ENCODE peak calls at places on chromosomes 6 and 20, in five cellular contexts. One of them, this sample, is unnamed.

GRCh38 chr6:89583559-89583958 is 55.0 kb downstream of the LYRM2 start:
- DNase-seq in astrocyte of the spinal cord: no peak
- DNase-seq in HCT116: no peak
- DNase-seq in choroid plexus epithelial cell: no peak
- DNase-seq in fibroblast of mammary gland: no peak
- DNase-seq in this sample: no peak

GRCh38 chr20:54290636-54291035 is 82.7 kb downstream of the PFDN4 start:
- DNase-seq in choroid plexus epithelial cell: no peak
- DNase-seq in astrocyte of the spinal cord: no peak
- DNase-seq in HCT116: no peak
- DNase-seq in fibroblast of mammary gland: no peak
- DNase-seq in this sample: no peak

GRCh38 chr6:25655746-25656145 is 3.7 kb downstream of the SCGN start:
- DNase-seq in astrocyte of the spinal cord: no peak
- DNase-seq in choroid plexus epithelial cell: no peak
- DNase-seq in fibroblast of mammary gland: peak; percentile 21
- DNase-seq in HCT116: no peak
- DNase-seq in this sample: no peak

GRCh38 chr6:104995989-104996617 is 39.2 kb downstream of the LIN28B start:
- DNase-seq in choroid plexus epithelial cell: peak; percentile 92
- DNase-seq in HCT116: no peak
- DNase-seq in astrocyte of the spinal cord: peak; percentile 38
- DNase-seq in fibroblast of mammary gland: peak; percentile 37
- DNase-seq in this sample: no peak

GRCh38 chr6:36701401-36701991 is 3.9 kb downstream of the RAB44 start:
- DNase-seq in fibroblast of mammary gland: no peak
- DNase-seq in astrocyte of the spinal cord: no peak
- DNase-seq in HCT116: no peak
- DNase-seq in choroid plexus epithelial cell: no peak
- DNase-seq in this sample: no peak

GRCh38 chr20:55322745-55323144 is 682.6 kb downstream of the CBLN4 start:
- DNase-seq in astrocyte of the spinal cord: no peak
- DNase-seq in fibroblast of mammary gland: no peak
- DNase-seq in choroid plexus epithelial cell: no peak
- DNase-seq in HCT116: no peak
- DNase-seq in this sample: no peak

GRCh38 chr20:14865731-14866130 is 528.3 kb upstream of the FLRT3 start:
- DNase-seq in astrocyte of the spinal cord: no peak
- DNase-seq in fibroblast of mammary gland: no peak
- DNase-seq in choroid plexus epithelial cell: peak; percentile 23
- DNase-seq in HCT116: no peak
- DNase-seq in this sample: no peak

GRCh38 chr6:36099872-36100483 is 30.3 kb upstream of the MAPK13 start:
- DNase-seq in choroid plexus epithelial cell: no peak
- DNase-seq in fibroblast of mammary gland: no peak
- DNase-seq in astrocyte of the spinal cord: no peak
- DNase-seq in HCT116: no peak
- DNase-seq in this sample: no peak

GRCh38 chr20:51457281-51457932 is 85.1 kb downstream of the NFATC2 start:
- DNase-seq in HCT116: peak; percentile 24
- DNase-seq in choroid plexus epithelial cell: peak; percentile 85
- DNase-seq in fibroblast of mammary gland: peak; percentile 88
- DNase-seq in astrocyte of the spinal cord: peak; percentile 92
- DNase-seq in this sample: no peak

GRCh38 chr6:50541941-50542340 is 171.4 kb upstream of the TFAP2D start:
- DNase-seq in choroid plexus epithelial cell: no peak
- DNase-seq in HCT116: no peak
- DNase-seq in fibroblast of mammary gland: no peak
- DNase-seq in astrocyte of the spinal cord: no peak
- DNase-seq in this sample: no peak

GRCh38 chr6:79632580-79632979 is 1.5 kb downstream of the SH3BGRL2 start:
- DNase-seq in fibroblast of mammary gland: no peak
- DNase-seq in HCT116: no peak
- DNase-seq in choroid plexus epithelial cell: no peak
- DNase-seq in astrocyte of the spinal cord: peak; percentile 14
- DNase-seq in this sample: no peak

GRCh38 chr6:148577687-148578488 is 168.9 kb upstream of the UST start:
- DNase-seq in choroid plexus epithelial cell: peak; percentile 85
- DNase-seq in astrocyte of the spinal cord: peak; percentile 82
- DNase-seq in fibroblast of mammary gland: peak; percentile 83
- DNase-seq in HCT116: peak; percentile 74
- DNase-seq in this sample: peak; percentile 76

GRCh38 chr20:46752639-46753235 is 43.3 kb downstream of the SLC2A10 start:
- DNase-seq in choroid plexus epithelial cell: peak; percentile 78
- DNase-seq in HCT116: no peak
- DNase-seq in astrocyte of the spinal cord: peak; percentile 71
- DNase-seq in fibroblast of mammary gland: peak; percentile 64
- DNase-seq in this sample: peak; percentile 46

GRCh38 chr6:81816387-81816786 is 63.9 kb upstream of the TENT5A start:
- DNase-seq in fibroblast of mammary gland: peak; percentile 36
- DNase-seq in astrocyte of the spinal cord: no peak
- DNase-seq in choroid plexus epithelial cell: no peak
- DNase-seq in HCT116: no peak
- DNase-seq in this sample: no peak

GRCh38 chr6:169450097-169450496 is 196.5 kb upstream of the THBS2 start:
- DNase-seq in fibroblast of mammary gland: no peak
- DNase-seq in astrocyte of the spinal cord: peak; percentile 43
- DNase-seq in choroid plexus epithelial cell: peak; percentile 31
- DNase-seq in HCT116: no peak
- DNase-seq in this sample: no peak

GRCh38 chr6:121510568-121511177 is 75.2 kb downstream of the GJA1 start:
- DNase-seq in astrocyte of the spinal cord: peak; percentile 40
- DNase-seq in choroid plexus epithelial cell: no peak
- DNase-seq in fibroblast of mammary gland: no peak
- DNase-seq in HCT116: no peak
- DNase-seq in this sample: no peak

GRCh38 chr6:69593706-69594105 is 203.1 kb downstream of the LMBRD1 start:
- DNase-seq in fibroblast of mammary gland: no peak
- DNase-seq in HCT116: no peak
- DNase-seq in choroid plexus epithelial cell: no peak
- DNase-seq in astrocyte of the spinal cord: no peak
- DNase-seq in this sample: no peak

GRCh38 chr6:43772571-43773049 is 2.6 kb downstream of the VEGFA start:
- DNase-seq in astrocyte of the spinal cord: peak; percentile 25
- DNase-seq in choroid plexus epithelial cell: peak; percentile 22
- DNase-seq in HCT116: no peak
- DNase-seq in fibroblast of mammary gland: no peak
- DNase-seq in this sample: no peak

GRCh38 chr20:46364670-46365482 is 41.5 kb downstream of the ELMO2 start:
- DNase-seq in astrocyte of the spinal cord: no peak
- DNase-seq in HCT116: no peak
- DNase-seq in fibroblast of mammary gland: peak; percentile 33
- DNase-seq in choroid plexus epithelial cell: no peak
- DNase-seq in this sample: no peak

GRCh38 chr6:16257999-16258708 is 19.8 kb downstream of the GMPR start:
- DNase-seq in choroid plexus epithelial cell: no peak
- DNase-seq in fibroblast of mammary gland: no peak
- DNase-seq in HCT116: no peak
- DNase-seq in astrocyte of the spinal cord: peak; percentile 60
- DNase-seq in this sample: no peak

GRCh38 chr20:61748376-61748775 is 317.3 kb downstream of the TAF4 start:
- DNase-seq in choroid plexus epithelial cell: peak; percentile 54
- DNase-seq in fibroblast of mammary gland: peak; percentile 47
- DNase-seq in astrocyte of the spinal cord: peak; percentile 65
- DNase-seq in HCT116: no peak
- DNase-seq in this sample: no peak

GRCh38 chr6:18497006-18497405 is 109.9 kb downstream of the RNF144B start:
- DNase-seq in choroid plexus epithelial cell: no peak
- DNase-seq in HCT116: no peak
- DNase-seq in astrocyte of the spinal cord: no peak
- DNase-seq in fibroblast of mammary gland: no peak
- DNase-seq in this sample: no peak

GRCh38 chr6:44779130-44779826 is 391.8 kb downstream of the CDC5L start:
- DNase-seq in astrocyte of the spinal cord: no peak
- DNase-seq in fibroblast of mammary gland: no peak
- DNase-seq in HCT116: no peak
- DNase-seq in choroid plexus epithelial cell: no peak
- DNase-seq in this sample: peak; percentile 14

DNA sequence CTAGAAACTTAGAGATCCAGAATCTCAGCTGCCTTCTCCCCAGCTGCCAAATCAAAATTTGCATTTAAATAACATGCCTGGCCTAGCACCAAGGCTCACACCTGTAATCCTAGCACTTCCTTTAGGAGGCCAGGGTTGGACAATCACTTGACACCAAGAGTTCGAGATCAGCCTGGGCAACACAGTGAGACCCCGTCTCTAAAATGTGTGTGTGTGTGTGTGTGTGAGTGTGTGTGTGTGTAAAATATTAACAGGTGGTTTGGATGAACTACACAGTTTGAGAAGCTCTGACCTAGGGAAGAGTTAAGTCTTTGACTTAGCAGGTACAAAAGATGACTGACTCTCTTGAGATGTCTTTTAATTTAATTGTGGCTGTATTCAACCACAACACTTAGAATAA is 20.2 kb upstream of the CD2AP start:
- DNase-seq in fibroblast of mammary gland: no peak
- DNase-seq in choroid plexus epithelial cell: no peak
- DNase-seq in astrocyte of the spinal cord: no peak
- DNase-seq in HCT116: no peak
- DNase-seq in this sample: no peak
- TF ChIP-seq CTCF in fibroblast of mammary gland: no peak
- TF ChIP-seq CTCF in choroid plexus epithelial cell: no peak
- TF ChIP-seq CTCF in astrocyte of the spinal cord: no peak
- TF ChIP-seq CTCF in HCT116: no peak
- TF ChIP-seq CTCF in this sample: no peak

GRCh38 chr6:160979063-160979708 is 12.4 kb upstream of the MAP3K4 start:
- DNase-seq in fibroblast of mammary gland: peak; percentile 53
- DNase-seq in choroid plexus epithelial cell: peak; percentile 54
- DNase-seq in HCT116: no peak
- DNase-seq in astrocyte of the spinal cord: no peak
- DNase-seq in this sample: no peak
- TF ChIP-seq CTCF in fibroblast of mammary gland: no peak
- TF ChIP-seq CTCF in choroid plexus epithelial cell: peak; percentile 10
- TF ChIP-seq CTCF in HCT116: no peak
- TF ChIP-seq CTCF in astrocyte of the spinal cord: no peak
- TF ChIP-seq CTCF in this sample: no peak

DNA sequence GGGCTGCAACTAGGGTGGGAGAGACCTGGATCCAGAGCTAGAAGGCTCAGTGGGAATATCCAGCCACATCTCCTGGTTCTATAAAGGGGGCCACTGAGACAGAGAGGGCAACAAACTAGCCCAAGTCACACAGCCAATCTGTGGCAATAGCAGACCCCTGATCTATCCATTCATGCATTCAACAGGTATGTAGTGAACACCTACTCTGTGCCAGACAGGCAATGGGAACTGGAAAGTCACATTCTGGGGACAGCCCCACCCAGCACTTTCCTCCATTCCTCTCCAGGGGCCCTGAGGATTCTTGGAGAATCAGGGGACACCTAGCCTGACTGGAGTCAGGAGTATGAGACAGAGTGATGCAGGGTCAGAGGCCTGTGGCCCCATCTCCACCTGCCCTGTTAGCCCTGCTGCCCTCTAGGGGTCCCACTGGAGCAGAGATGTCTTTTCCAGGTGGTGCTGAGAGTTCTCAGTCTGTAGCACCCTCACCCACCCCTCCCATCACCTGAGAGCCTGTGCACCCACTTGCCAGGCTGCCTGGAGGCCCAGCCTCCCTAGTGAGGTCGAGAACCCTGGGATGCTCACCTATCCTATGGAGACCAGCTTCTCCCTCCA is 13.6 kb downstream of the BPIFA2 start:
- DNase-seq in fibroblast of mammary gland: no peak
- DNase-seq in HCT116: no peak
- DNase-seq in choroid plexus epithelial cell: no peak
- DNase-seq in astrocyte of the spinal cord: no peak
- DNase-seq in this sample: no peak
- TF ChIP-seq CTCF in fibroblast of mammary gland: no peak
- TF ChIP-seq CTCF in HCT116: peak; percentile 26
- TF ChIP-seq CTCF in choroid plexus epithelial cell: no peak
- TF ChIP-seq CTCF in astrocyte of the spinal cord: no peak
- TF ChIP-seq CTCF in this sample: no peak

GRCh38 chr20:50308513-50309279 is 118.1 kb downstream of the CEBPB start:
- DNase-seq in HCT116: peak; percentile 42
- DNase-seq in astrocyte of the spinal cord: peak; percentile 96
- DNase-seq in choroid plexus epithelial cell: peak; percentile 96
- DNase-seq in fibroblast of mammary gland: peak; percentile 99
- DNase-seq in this sample: no peak
- TF ChIP-seq CTCF in HCT116: no peak
- TF ChIP-seq CTCF in astrocyte of the spinal cord: peak; percentile 13
- TF ChIP-seq CTCF in choroid plexus epithelial cell: peak; percentile 35
- TF ChIP-seq CTCF in fibroblast of mammary gland: no peak
- TF ChIP-seq CTCF in this sample: no peak

GRCh38 chr6:100775667-100776066 is 105.5 kb downstream of the ASCC3 start:
- DNase-seq in choroid plexus epithelial cell: peak; percentile 34
- DNase-seq in fibroblast of mammary gland: no peak
- DNase-seq in HCT116: no peak
- DNase-seq in astrocyte of the spinal cord: no peak
- DNase-seq in this sample: no peak
- TF ChIP-seq CTCF in choroid plexus epithelial cell: no peak
- TF ChIP-seq CTCF in fibroblast of mammary gland: peak; percentile 14
- TF ChIP-seq CTCF in HCT116: no peak
- TF ChIP-seq CTCF in astrocyte of the spinal cord: no peak
- TF ChIP-seq CTCF in this sample: no peak

GRCh38 chr20:40897177-40897700 is 131.4 kb upstream of the TOP1 start:
- DNase-seq in HCT116: no peak
- DNase-seq in astrocyte of the spinal cord: peak; percentile 22
- DNase-seq in fibroblast of mammary gland: peak; percentile 68
- DNase-seq in choroid plexus epithelial cell: peak; percentile 17
- DNase-seq in this sample: no peak

GRCh38 chr20:40895182-40895581 is 133.4 kb upstream of the TOP1 start:
- DNase-seq in HCT116: no peak
- DNase-seq in choroid plexus epithelial cell: no peak
- DNase-seq in astrocyte of the spinal cord: no peak
- DNase-seq in fibroblast of mammary gland: no peak
- DNase-seq in this sample: no peak

GRCh38 chr20:40890635-40891034 is 138.0 kb upstream of the TOP1 start:
- DNase-seq in fibroblast of mammary gland: no peak
- DNase-seq in astrocyte of the spinal cord: no peak
- DNase-seq in HCT116: no peak
- DNase-seq in choroid plexus epithelial cell: no peak
- DNase-seq in this sample: no peak

GRCh38 chr20:40893610-40894242 is 134.9 kb upstream of the TOP1 start:
- DNase-seq in choroid plexus epithelial cell: no peak
- DNase-seq in fibroblast of mammary gland: no peak
- DNase-seq in HCT116: no peak
- DNase-seq in astrocyte of the spinal cord: no peak
- DNase-seq in this sample: no peak

GRCh38 chr20:40892642-40893041 is 136.0 kb upstream of the TOP1 start:
- DNase-seq in HCT116: no peak
- DNase-seq in astrocyte of the spinal cord: no peak
- DNase-seq in choroid plexus epithelial cell: no peak
- DNase-seq in fibroblast of mammary gland: no peak
- DNase-seq in this sample: no peak
- TF ChIP-seq CTCF in HCT116: no peak
- TF ChIP-seq CTCF in astrocyte of the spinal cord: no peak
- TF ChIP-seq CTCF in choroid plexus epithelial cell: peak; percentile 12
- TF ChIP-seq CTCF in fibroblast of mammary gland: no peak
- TF ChIP-seq CTCF in this sample: no peak

GRCh38 chr20:50267041-50267865 is 76.6 kb downstream of the CEBPB start:
- DNase-seq in fibroblast of mammary gland: peak; percentile 89
- DNase-seq in choroid plexus epithelial cell: peak; percentile 42
- DNase-seq in HCT116: peak; percentile 67
- DNase-seq in astrocyte of the spinal cord: no peak
- DNase-seq in this sample: no peak
- TF ChIP-seq CTCF in fibroblast of mammary gland: no peak
- TF ChIP-seq CTCF in choroid plexus epithelial cell: no peak
- TF ChIP-seq CTCF in HCT116: no peak
- TF ChIP-seq CTCF in astrocyte of the spinal cord: no peak
- TF ChIP-seq CTCF in this sample: no peak

GRCh38 chr20:36384022-36384619 is 78.0 kb downstream of the DLGAP4 start:
- DNase-seq in astrocyte of the spinal cord: peak; percentile 19
- DNase-seq in fibroblast of mammary gland: peak; percentile 38
- DNase-seq in HCT116: peak; percentile 31
- DNase-seq in choroid plexus epithelial cell: peak; percentile 45
- DNase-seq in this sample: peak; percentile 51
- TF ChIP-seq CTCF in astrocyte of the spinal cord: no peak
- TF ChIP-seq CTCF in fibroblast of mammary gland: peak; percentile 21
- TF ChIP-seq CTCF in HCT116: peak; percentile 42
- TF ChIP-seq CTCF in choroid plexus epithelial cell: peak; percentile 46
- TF ChIP-seq CTCF in this sample: no peak